ENCODE peak calls at places on chromosomes 5 and 9, in ten cellular contexts. J, F, R, D, H, S, W, V, T and P are unnamed samples.

GRCh38 chr9:91425270-91425669 is 1.6 kb upstream of the NFIL3 start:
- DNase-seq in J (no peak), F (no peak), R (no peak), D (no peak), H (no peak), S (no peak), W (peak), V (no peak), T (peak), P (no peak)

GRCh38 chr5:32531885-32532520 is 53.4 kb upstream of the SUB1 start:
- DNase-seq in J (peak), F (no peak), R (no peak), D (no peak), H (peak), S (peak), W (peak), V (no peak), T (no peak), P (no peak)

GRCh38 chr5:111757582-111758283 is 739 bp upstream of the NREP start:
- DNase-seq in J (peak), F (peak), R (peak), D (peak), H (peak), S (peak), W (peak), V (peak), T (peak), P (peak)

GRCh38 chr5:83095163-83095972 is 18.0 kb downstream of the XRCC4 start:
- DNase-seq in J (no peak), F (no peak), R (no peak), D (no peak), H (no peak), S (no peak), W (no peak), V (no peak), T (no peak), P (no peak)

GRCh38 chr9:92377904-92378303 is 26.5 kb downstream of the OGN start:
- DNase-seq in J (no peak), F (no peak), R (no peak), D (no peak), H (no peak), S (no peak), W (no peak), V (no peak), T (no peak), P (no peak)

GRCh38 chr5:170631471-170632195 is 127.8 kb downstream of the KCNIP1 start:
- DNase-seq in J (no peak), F (no peak), R (no peak), D (no peak), H (peak), S (peak), W (no peak), V (peak), T (no peak), P (peak)

GRCh38 chr9:77111408-77111807 is 65.9 kb upstream of the VPS13A start:
- DNase-seq in J (no peak), F (no peak), R (no peak), D (no peak), H (no peak), S (no peak), W (no peak), V (no peak), T (no peak), P (no peak)

GRCh38 chr5:35804201-35804653 is 52.5 kb upstream of the IL7R start:
- DNase-seq in J (no peak), F (no peak), R (no peak), D (no peak), H (no peak), S (no peak), W (no peak), V (peak), T (no peak), P (no peak)

GRCh38 chr5:179312557-179313235 is 32.6 kb downstream of the ADAMTS2 start:
- DNase-seq in J (no peak), F (peak), R (no peak), D (no peak), H (no peak), S (no peak), W (no peak), V (no peak), T (no peak), P (no peak)

GRCh38 chr5:56099346-56099745 is 104.6 kb upstream of the IL6ST start:
- DNase-seq in J (no peak), F (no peak), R (no peak), D (peak), H (peak), S (peak), W (no peak), V (no peak), T (no peak), P (no peak)

GRCh38 chr5:127442085-127442484 is 75.4 kb upstream of the PRRC1 start:
- DNase-seq in J (no peak), F (no peak), R (no peak), D (peak), H (peak), S (no peak), W (no peak), V (peak), T (no peak), P (no peak)

GRCh38 chr9:88737876-88738275 is 202.9 kb downstream of the NXNL2 start:
- DNase-seq in J (no peak), F (no peak), R (no peak), D (peak), H (no peak), S (no peak), W (no peak), V (no peak), T (no peak), P (no peak)

GRCh38 chr5:109567374-109568044 is 122.2 kb upstream of the MAN2A1 start:
- DNase-seq in J (no peak), F (no peak), R (no peak), D (no peak), H (peak), S (peak), W (no peak), V (no peak), T (no peak), P (no peak)